ENCODE peak calls at places on chromosomes 4 and X, in six cellular contexts. J is thoracic aorta, H is spleen, A is left lung, D is colonic mucosa, Z is prostate gland. C is an unnamed sample.

GRCh38 chr4:16715482-16715881 is 183.0 kb downstream of the LDB2 start:
- DNase-seq in H (no peak), A (no peak), Z (no peak), J (no peak), D (no peak), C (no peak)

GRCh38 chrX:48498374-48498809 is 10.4 kb upstream of the PORCN start:
- DNase-seq in Z (no peak), D (no peak), A (no peak), H (peak), J (no peak), C (no peak)

GRCh38 chr4:109631709-109632108 is 71.5 kb downstream of the CASP6 start:
- DNase-seq in H (no peak), Z (no peak), A (peak), D (peak), J (no peak), C (no peak)

GRCh38 chr4:69584135-69584534 is 55.3 kb downstream of the UGT2A2 start:
- DNase-seq in J (no peak), Z (no peak), D (no peak), A (no peak), H (no peak), C (no peak)

GRCh38 chr4:3765271-3766206 is 646 bp upstream of the ADRA2C start:
- DNase-seq in J (peak), H (no peak), D (peak), A (no peak), Z (no peak), C (no peak)

GRCh38 chr4:72468904-72469502 is 100.0 kb downstream of the ADAMTS3 start:
- DNase-seq in H (no peak), Z (no peak), J (no peak), A (no peak), D (no peak), C (no peak)

GRCh38 chr4:95548738-95549245 is at the start of gene UNC5C:
- DNase-seq in J (peak), H (peak), D (peak), Z (peak), A (peak), C (peak)

GRCh38 chr4:143986173-143986572 is 33.0 kb downstream of the GYPB start:
- DNase-seq in J (no peak), A (no peak), H (no peak), Z (no peak), D (no peak), C (no peak)

GRCh38 chr4:71550220-71551190 is 211.7 kb downstream of the SLC4A4 start:
- DNase-seq in D (peak), J (no peak), Z (no peak), A (no peak), H (no peak), C (no peak)

GRCh38 chr4:173535932-173536331 is 5.9 kb upstream of the HAND2 start:
- DNase-seq in D (no peak), J (no peak), Z (no peak), A (no peak), H (no peak), C (no peak)

GRCh38 chr4:169099775-169100180 is 89.7 kb upstream of the CBR4 start:
- DNase-seq in D (no peak), A (no peak), J (no peak), Z (no peak), H (no peak), C (peak)

GRCh38 chr4:8315343-8316250 is 46.0 kb downstream of the HTRA3 start:
- DNase-seq in Z (peak), D (no peak), H (peak), A (peak), J (no peak), C (peak)

GRCh38 chrX:39675619-39676018 is 422.1 kb downstream of the BCOR start:
- DNase-seq in D (peak), H (no peak), A (no peak), J (no peak), Z (no peak), C (peak)

GRCh38 chrX:48966796-48967579 is 4.7 kb downstream of the KCND1 start:
- DNase-seq in Z (no peak), D (no peak), J (no peak), H (no peak), A (no peak), C (no peak)

GRCh38 chr4:95714571-95714970 is 125.3 kb upstream of the PDHA2 start:
- DNase-seq in D (no peak), H (no peak), A (no peak), J (no peak), Z (no peak), C (no peak)

GRCh38 chr4:25423548-25423947 is 46.5 kb downstream of the ANAPC4 start:
- DNase-seq in D (no peak), Z (no peak), A (no peak), J (no peak), H (no peak), C (no peak)

GRCh38 chrX:74579597-74580209 is 34.7 kb downstream of the RLIM start:
- DNase-seq in D (no peak), J (no peak), A (no peak), Z (no peak), H (no peak), C (no peak)

GRCh38 chrX:107775734-107776511 is at the start of gene TSC22D3:
- DNase-seq in H (peak), A (peak), Z (peak), J (peak), D (peak), C (peak)

GRCh38 chr4:136203199-136203598 is 1329.1 kb downstream of the PCDH18 start:
- DNase-seq in D (no peak), H (peak), A (no peak), J (no peak), Z (no peak), C (no peak)

GRCh38 chrX:133637765-133638164 is 222.5 kb upstream of the GPC4 start:
- DNase-seq in A (no peak), H (no peak), Z (no peak), D (no peak), J (no peak), C (no peak)

GRCh38 chr4:8120518-8120917 is 38.1 kb downstream of the ABLIM2 start:
- DNase-seq in D (no peak), H (no peak), J (no peak), Z (no peak), A (no peak), C (no peak)

GRCh38 chr4:87557348-87557747 is 28.2 kb upstream of the SPARCL1 start:
- DNase-seq in A (no peak), Z (no peak), J (no peak), D (no peak), H (no peak), C (no peak)

GRCh38 chr4:140046573-140046972 is 107.4 kb downstream of the MAML3 start:
- DNase-seq in D (no peak), Z (no peak), A (no peak), H (no peak), J (no peak), C (no peak)

GRCh38 chr4:166290426-166290825 is 417.4 kb downstream of the TLL1 start:
- DNase-seq in A (no peak), Z (no peak), J (no peak), H (no peak), D (no peak), C (no peak)

GRCh38 chr4:11367371-11367770 is 61.3 kb downstream of the HS3ST1 start:
- DNase-seq in A (no peak), D (peak), H (no peak), J (no peak), Z (peak), C (peak)

GRCh38 chr4:1799364-1799996 is 6.4 kb downstream of the FGFR3 start:
- DNase-seq in A (no peak), Z (no peak), J (no peak), D (peak), H (no peak), C (no peak)

GRCh38 chr4:72553540-72553939 is 15.5 kb downstream of the ADAMTS3 start:
- DNase-seq in J (no peak), A (no peak), H (no peak), Z (no peak), D (no peak), C (no peak)

GRCh38 chr4:86543560-86544312 is 50.4 kb upstream of the PTPN13 start:
- DNase-seq in A (no peak), Z (no peak), D (no peak), H (no peak), J (no peak), C (no peak)

GRCh38 chr4:169070071-169070894 is 60.2 kb upstream of the CBR4 start:
- DNase-seq in A (no peak), D (peak), J (peak), H (no peak), Z (peak), C (no peak)

GRCh38 chr4:174520655-174521054 is 1.6 kb downstream of the HPGD start:
- DNase-seq in Z (no peak), D (no peak), A (no peak), J (no peak), H (no peak), C (no peak)

GRCh38 chrX:136780738-136781137 is at the start of gene ARHGEF6:
- DNase-seq in A (no peak), H (no peak), D (no peak), Z (no peak), J (no peak), C (no peak)

GRCh38 chr4:98338761-98339438 is 77.7 kb downstream of the RAP1GDS1 start:
- DNase-seq in J (no peak), D (no peak), Z (no peak), H (no peak), A (no peak), C (no peak)

GRCh38 chr4:44760142-44760898 is 34.0 kb upstream of the GNPDA2 start:
- DNase-seq in J (no peak), H (no peak), D (no peak), Z (no peak), A (no peak), C (no peak)

GRCh38 chr4:75710246-75710645 is 14.1 kb upstream of the USO1 start:
- DNase-seq in J (no peak), Z (no peak), D (no peak), A (no peak), H (no peak), C (no peak)

GRCh38 chr4:150323551-150324325 is 245.5 kb downstream of the DCLK2 start:
- DNase-seq in Z (no peak), H (no peak), J (no peak), A (no peak), D (no peak), C (no peak)

GRCh38 chrX:40998123-40998522 is 87.1 kb upstream of the USP9X start:
- DNase-seq in J (no peak), Z (no peak), D (no peak), A (no peak), H (peak), C (no peak)

GRCh38 chr4:185128272-185129119 is 14.6 kb upstream of the SLC25A4 start:
- DNase-seq in A (no peak), Z (peak), J (no peak), H (no peak), D (no peak), C (no peak)

GRCh38 chr4:20984011-20984836 is 284.0 kb downstream of the PACRGL start:
- DNase-seq in A (no peak), J (no peak), H (no peak), Z (no peak), D (no peak), C (peak)

GRCh38 chr4:4269856-4270255 is 20.1 kb downstream of the LYAR start:
- DNase-seq in Z (no peak), D (no peak), A (no peak), J (no peak), H (no peak), C (no peak)

GRCh38 chr4:63901311-63901710 is 507.9 kb downstream of the TECRL start:
- DNase-seq in J (no peak), A (no peak), Z (no peak), H (no peak), D (no peak), C (no peak)

DNA sequence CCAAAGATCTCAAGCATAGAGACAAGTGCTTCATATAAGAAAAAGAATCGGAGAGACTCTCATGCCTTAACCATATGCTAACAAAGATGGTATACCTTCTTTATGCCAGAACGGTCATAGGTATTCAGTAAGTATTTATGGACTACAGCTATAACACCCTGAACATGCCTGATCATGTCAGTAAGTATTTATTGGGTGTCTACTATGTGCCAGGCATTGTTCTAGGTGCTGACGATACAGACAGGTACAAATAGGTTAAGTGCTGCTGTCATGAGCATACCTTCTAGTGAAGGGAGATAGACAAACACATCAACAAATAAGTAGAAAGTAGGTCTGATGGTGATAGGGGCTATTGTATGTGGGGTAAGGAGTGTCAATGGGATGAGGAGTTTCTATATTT is 9.5 kb upstream of the MID1 start:
- DNase-seq in A (no peak), Z (no peak), D (no peak), J (no peak), H (no peak), C (no peak)
- H3K27ac ChIP-seq in A (no peak), Z (no peak), D (no peak), J (no peak), H (no peak), C (no peak)

DNA sequence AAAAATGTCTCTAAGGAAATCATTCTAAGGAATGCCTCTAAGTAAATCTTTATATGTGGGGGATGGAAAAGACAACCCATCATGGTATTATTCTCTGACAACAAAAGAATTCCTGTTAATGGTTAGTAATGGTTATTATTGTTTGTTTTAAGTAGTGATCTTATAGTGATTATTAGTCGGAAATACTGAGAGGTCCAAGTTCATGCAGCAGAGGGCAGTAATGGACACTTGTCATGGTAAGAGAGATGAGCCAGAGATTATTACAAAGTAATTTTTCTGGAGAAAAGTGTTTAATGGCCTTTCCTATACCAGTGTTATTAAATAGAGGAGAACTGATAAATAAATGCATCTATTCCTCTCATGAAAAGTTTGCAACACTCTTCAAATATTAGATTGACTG is 8.1 kb upstream of the DKK2 start:
- DNase-seq in H (no peak), D (no peak), J (no peak), Z (no peak), A (no peak), C (no peak)
- TF ChIP-seq CTCF in H (no peak), D (no peak), J (no peak), Z (no peak), A (no peak), C (no peak)

DNA sequence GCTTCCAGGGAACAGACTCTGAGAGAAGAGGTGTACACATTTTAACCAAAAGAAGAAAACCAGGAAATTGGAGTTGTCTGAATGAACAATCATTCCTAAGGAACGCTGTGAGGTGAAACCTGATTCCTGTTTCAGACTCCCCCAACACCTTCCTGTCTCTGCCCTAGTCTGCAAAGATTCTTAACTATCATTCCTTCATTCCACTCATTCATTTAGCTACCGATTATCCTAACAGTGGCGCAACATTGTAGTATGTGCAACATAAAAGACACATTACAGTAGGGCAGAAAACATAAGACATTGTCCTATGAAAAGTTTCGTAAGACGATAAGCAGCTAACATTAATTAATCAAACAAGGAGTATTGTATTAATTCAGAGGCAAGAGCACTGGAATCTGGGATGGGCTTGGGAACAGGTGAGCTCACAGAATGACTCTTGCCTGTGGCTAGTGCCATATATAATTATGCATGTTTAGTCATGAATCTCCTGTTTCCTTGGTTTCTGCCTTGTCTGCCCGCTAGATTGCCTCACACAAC is 23.8 kb upstream of the ADH7 start:
- DNase-seq in H (no peak), A (no peak), J (no peak), Z (no peak), D (no peak), C (no peak)
- H3K27ac ChIP-seq in H (no peak), A (no peak), J (no peak), Z (no peak), D (no peak), C (no peak)

GRCh38 chr4:111136438-111136837 is 513.6 kb upstream of the PITX2 start:
- DNase-seq in D (no peak), Z (no peak), J (no peak), H (no peak), A (no peak), C (no peak)
- TF ChIP-seq CTCF in D (no peak), Z (no peak), J (no peak), H (no peak), A (no peak), C (no peak)

GRCh38 chr4:142404191-142404611 is 441.9 kb downstream of the INPP4B start:
- DNase-seq in D (no peak), Z (no peak), J (peak), H (no peak), A (peak), C (no peak)
- H3K27ac ChIP-seq in D (no peak), Z (no peak), J (peak), H (no peak), A (no peak), C (no peak)

GRCh38 chrX:119948381-119948780 is 4.8 kb upstream of the NKAP start:
- DNase-seq in J (no peak), H (no peak), A (no peak), Z (no peak), D (no peak), C (no peak)
- TF ChIP-seq CTCF in J (no peak), H (no peak), A (no peak), Z (no peak), D (no peak), C (no peak)

GRCh38 chr4:96845798-96846197 is 1005.9 kb downstream of the PDHA2 start:
- DNase-seq in J (no peak), Z (no peak), A (no peak), H (no peak), D (no peak), C (no peak)
- H3K27ac ChIP-seq in J (no peak), Z (no peak), A (no peak), H (no peak), D (no peak), C (no peak)

DNA sequence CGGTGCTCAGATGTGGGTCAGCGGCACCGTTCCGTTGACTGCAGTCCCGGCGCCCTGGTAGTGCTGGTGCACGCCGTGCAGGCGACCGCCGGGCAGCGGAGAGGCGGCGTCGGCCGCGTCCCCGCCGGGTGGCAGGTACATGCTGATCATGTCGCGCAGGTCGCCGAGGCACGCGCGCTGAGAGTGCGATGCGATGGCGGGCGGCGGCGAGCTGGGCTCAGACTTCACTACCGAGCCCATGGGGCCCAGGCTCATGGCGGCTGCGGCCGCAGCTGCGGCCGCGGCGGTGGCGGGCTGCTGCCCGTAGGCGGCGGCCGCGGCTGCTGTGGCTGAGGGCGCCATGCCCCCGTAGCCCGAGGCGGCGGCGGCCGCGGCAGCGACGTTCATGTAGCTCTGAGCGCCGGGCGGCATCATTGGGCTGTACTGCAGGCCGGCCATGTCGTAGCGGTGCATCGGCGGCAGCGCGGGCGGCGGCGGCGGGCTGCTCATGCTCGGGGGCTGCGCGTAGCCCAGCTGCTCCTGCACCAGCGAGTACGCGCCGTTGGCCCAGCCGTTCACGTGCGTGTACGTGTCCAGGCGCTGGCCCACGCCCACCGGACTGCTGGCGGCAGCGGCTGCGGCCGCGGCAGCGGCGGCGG is 1.0 kb downstream of the SOX3 start:
- DNase-seq in D (no peak), H (no peak), Z (no peak), J (no peak), A (no peak), C (no peak)
- TF ChIP-seq CTCF in D (no peak), H (no peak), Z (no peak), J (no peak), A (no peak), C (no peak)

DNA sequence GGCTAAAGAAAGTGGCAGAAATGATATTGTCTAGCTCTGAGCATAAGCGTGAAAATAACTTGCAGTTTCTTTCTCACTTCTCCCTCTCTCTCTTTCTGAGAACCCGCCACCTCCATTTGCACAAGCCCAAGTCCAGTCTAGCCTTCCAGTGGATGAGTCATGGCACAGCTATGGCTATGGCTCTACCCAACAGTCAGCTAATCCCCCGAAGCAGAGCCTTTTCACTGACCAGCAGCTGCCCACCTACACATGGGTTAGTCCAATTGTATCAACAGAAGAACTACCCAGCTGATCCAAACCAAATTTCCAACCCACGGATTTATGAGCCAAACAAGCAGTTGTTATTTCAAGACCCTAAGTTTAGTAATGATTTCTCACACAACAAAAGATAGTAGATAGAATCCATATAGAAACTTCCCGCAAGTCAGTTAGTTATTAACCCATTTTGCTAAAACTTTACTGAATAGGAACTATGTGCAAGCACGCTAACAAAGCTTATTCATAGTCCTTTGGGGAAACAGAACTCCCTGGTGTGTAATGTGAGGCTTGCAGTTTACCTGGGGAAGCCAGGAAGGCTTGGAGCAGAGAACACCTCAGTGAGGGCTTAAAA is 282.3 kb downstream of the INPP4B start:
- DNase-seq in A (no peak), Z (no peak), J (no peak), D (no peak), H (no peak), C (no peak)
- H3K27ac ChIP-seq in A (no peak), Z (no peak), J (no peak), D (no peak), H (no peak), C (no peak)